ENCODE peak calls at places on chromosomes 12 and 14, in eight cellular contexts. T is GM23338; U is glutamatergic neuron; M is AG09319; A is A549; H is CD8-positive, alpha-beta T cell; C is GM20000; K is mesothelial cell of epicardium. S is an unnamed sample.

GRCh38 chr14:103115845-103116572 is 7.3 kb upstream of the TNFAIP2 start:
- DNase-seq in K (no peak), M (no peak), T (no peak), A (no peak), C (no peak), H (no peak), U (no peak), S (no peak)

GRCh38 chr12:49588761-49589516 is 16.5 kb downstream of the FAM186B start:
- DNase-seq in M (no peak), H (no peak), K (no peak), A (no peak), U (no peak), T (no peak), C (no peak), S (no peak)

GRCh38 chr14:69363055-69363454 is 35.0 kb downstream of the ERH start:
- DNase-seq in K (no peak), C (no peak), H (no peak), M (peak; percentile 29), T (peak; percentile 72), A (no peak), U (peak; percentile 73), S (no peak)

GRCh38 chr12:170361-171225 is 43.4 kb downstream of the SLC6A12 start:
- DNase-seq in U (no peak), H (no peak), A (no peak), C (no peak), K (no peak), T (no peak), M (no peak), S (no peak)

GRCh38 chr12:130788515-130788914 is 50.5 kb downstream of the STX2 start:
- DNase-seq in K (no peak), M (no peak), U (peak; percentile 41), T (peak; percentile 62), C (no peak), H (no peak), A (no peak), S (no peak)

GRCh38 chr12:131218291-131219172 is 264.8 kb downstream of the ADGRD1 start:
- DNase-seq in C (peak; percentile 27), T (peak; percentile 61), U (no peak), M (no peak), K (peak; percentile 52), A (no peak), H (no peak), S (no peak)

GRCh38 chr14:90571149-90571548 is 174.3 kb downstream of the CALM1 start:
- DNase-seq in H (no peak), U (no peak), K (no peak), C (no peak), T (no peak), M (no peak), A (no peak), S (no peak)

GRCh38 chr12:122064780-122065588 is 13.6 kb upstream of the MLXIP start:
- DNase-seq in K (no peak), U (peak; percentile 77), M (no peak), H (no peak), T (no peak), C (no peak), A (no peak), S (no peak)

GRCh38 chr12:90062799-90063198 is 354.2 kb upstream of the ATP2B1 start:
- DNase-seq in C (no peak), K (no peak), U (no peak), H (no peak), A (no peak), M (no peak), T (peak; percentile 37), S (no peak)

GRCh38 chr14:104738375-104739019 is 14.4 kb upstream of the SIVA1 start:
- DNase-seq in K (no peak), H (no peak), M (no peak), U (no peak), C (no peak), T (no peak), A (no peak), S (no peak)

GRCh38 chr12:7209958-7210357 is 20.5 kb downstream of the PEX5 start:
- DNase-seq in T (no peak), A (no peak), M (no peak), H (no peak), U (no peak), C (no peak), K (no peak), S (no peak)

GRCh38 chr12:90086281-90086680 is 377.6 kb upstream of the ATP2B1 start:
- DNase-seq in A (no peak), C (no peak), H (no peak), M (no peak), T (no peak), U (no peak), K (no peak), S (no peak)

GRCh38 chr12:68279227-68280054 is 26.0 kb upstream of the IL22 start:
- DNase-seq in M (no peak), U (no peak), K (no peak), A (no peak), C (no peak), H (no peak), T (no peak), S (no peak)

GRCh38 chr14:100842799-100843198 is 16.9 kb downstream of the MEG3 start:
- DNase-seq in M (peak; percentile 53), K (no peak), T (no peak), C (no peak), H (no peak), A (no peak), U (no peak), S (no peak)

GRCh38 chr12:112837629-112838191 is 46.2 kb downstream of the RPH3A start:
- DNase-seq in M (no peak), C (no peak), A (peak; percentile 54), H (no peak), K (no peak), U (no peak), T (no peak), S (no peak)

GRCh38 chr12:132954471-132955048 is 1.5 kb downstream of the ZNF605 start:
- DNase-seq in H (no peak), A (peak; percentile 6), U (no peak), K (no peak), M (no peak), C (no peak), T (no peak), S (no peak)

GRCh38 chr12:31471823-31472222 is 119.1 kb downstream of the DENND5B start:
- DNase-seq in A (no peak), K (no peak), H (no peak), U (no peak), T (no peak), C (no peak), M (no peak), S (no peak)

GRCh38 chr14:88384653-88385205 is 728 bp upstream of the SPATA7 start:
- DNase-seq in A (no peak), K (no peak), C (no peak), H (no peak), U (no peak), T (no peak), M (no peak), S (no peak)

GRCh38 chr14:91693342-91693741 is 38.5 kb downstream of the CATSPERB start:
- DNase-seq in C (no peak), T (no peak), K (no peak), H (no peak), U (no peak), A (no peak), M (no peak), S (no peak)

GRCh38 chr14:95815226-95815690 is 61.4 kb upstream of the TUNAR start:
- DNase-seq in C (no peak), H (no peak), U (no peak), A (no peak), K (no peak), M (no peak), T (peak; percentile 30), S (no peak)

GRCh38 chr12:105861232-105861631 is 277.5 kb downstream of the NUAK1 start:
- DNase-seq in A (no peak), K (no peak), M (no peak), H (no peak), U (no peak), C (no peak), T (no peak), S (no peak)

GRCh38 chr12:3964404-3964803 is 91.2 kb upstream of the PARP11 start:
- DNase-seq in C (peak; percentile 39), K (no peak), H (no peak), A (peak; percentile 26), U (peak; percentile 50), M (no peak), T (peak; percentile 85), S (no peak)
- TF ChIP-seq CTCF in C (peak; percentile 51), K (no peak), H (no peak), A (no peak), U (peak; percentile 42), M (peak; percentile 18), T (peak; percentile 76), S (no peak)

DNA sequence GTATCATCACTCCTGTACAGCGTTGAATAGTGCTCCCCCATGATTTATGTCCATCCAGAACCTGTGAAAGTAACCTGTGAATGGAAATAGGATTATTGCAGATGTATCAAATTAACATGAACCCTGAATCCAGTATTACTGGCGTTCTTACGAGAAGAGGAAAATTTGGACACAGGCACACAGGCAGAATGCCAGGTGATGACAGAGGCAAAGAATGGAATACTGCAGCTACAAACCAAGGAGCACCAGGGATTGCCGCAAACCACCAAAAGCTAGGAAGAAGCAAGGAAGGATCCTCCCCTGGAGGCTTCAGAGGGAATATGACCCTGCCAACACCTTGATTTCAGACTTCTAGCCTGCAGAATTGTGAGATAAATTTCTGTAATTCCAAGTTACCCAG is 113.5 kb upstream of the EGLN3 start:
- DNase-seq in A (no peak), K (no peak), C (no peak), U (no peak), M (no peak), H (no peak), T (no peak), S (no peak)
- TF ChIP-seq CTCF in A (no peak), K (no peak), C (no peak), U (no peak), M (peak; percentile 20), H (no peak), T (no peak), S (no peak)

GRCh38 chr14:83042858-83043257 is 1509.2 kb upstream of the SEL1L start:
- DNase-seq in T (no peak), K (no peak), M (no peak), C (no peak), H (no peak), A (no peak), U (no peak), S (no peak)
- TF ChIP-seq CTCF in T (no peak), K (no peak), M (no peak), C (no peak), H (no peak), A (no peak), U (no peak), S (no peak)

DNA sequence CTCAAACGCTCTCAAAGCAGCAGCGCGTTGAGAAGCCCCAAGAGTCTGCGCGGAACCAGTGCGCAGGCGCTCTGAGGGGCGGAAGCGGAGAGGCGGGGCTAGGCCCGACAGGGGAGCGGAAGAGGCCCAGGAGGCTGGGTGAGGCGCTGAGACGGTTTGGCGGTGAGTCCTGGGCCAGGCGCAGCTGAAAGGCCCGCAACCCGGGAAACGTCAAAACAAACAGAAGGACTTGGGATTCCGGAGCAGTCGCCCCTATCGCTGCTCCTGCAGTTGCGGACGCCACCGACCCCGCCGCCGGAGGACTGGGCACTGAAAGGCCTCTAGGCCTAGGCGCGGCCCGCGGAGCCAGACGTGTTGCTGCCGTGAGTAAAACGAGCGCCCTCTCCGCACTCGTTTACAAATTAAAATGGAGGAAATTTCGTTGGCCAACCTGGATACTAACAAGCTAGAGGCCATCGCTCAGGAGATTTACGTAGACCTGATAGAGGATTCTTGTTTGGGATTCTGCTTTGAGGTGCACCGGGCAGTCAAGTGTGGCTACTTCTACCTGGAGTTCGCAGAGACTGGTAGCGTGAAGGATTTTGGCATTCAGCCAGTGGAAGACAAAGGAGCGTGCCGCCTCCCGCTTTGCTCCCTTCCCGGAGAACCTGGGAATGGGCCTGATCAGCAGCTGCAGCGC is at the start of gene ATXN7L3B:
- DNase-seq in M (peak; percentile 79), H (peak; percentile 93), T (peak; percentile 97), A (peak; percentile 90), C (peak; percentile 89), U (peak; percentile 95), K (peak; percentile 97), S (peak; percentile 98)
- TF ChIP-seq CTCF in M (no peak), H (no peak), T (no peak), A (no peak), C (no peak), U (no peak), K (no peak), S (no peak)

S was measured in CD4-positive, alpha-beta T cell.